ENCODE peak calls at places on chromosomes 4 and X, in seven cellular contexts. V is EL, M is head of caudate nucleus, P is Right ventricle myocardium superior, T is NCI-H748 treated with DMSO at 0.1 percent for 48 hours, G is IMR-90, J is Calu3. N is an unnamed sample.

GRCh38 chr4:55524844-55525571 is 21.7 kb downstream of the CLOCK start:
- DNase-seq in M (no peak), P (no peak), J (no peak), V (no peak), G (peak), T (no peak), N (peak)

GRCh38 chr4:139682309-139683210 is 16.9 kb downstream of the MGST2 start:
- DNase-seq in G (no peak), M (no peak), J (no peak), V (no peak), P (no peak), T (no peak), N (no peak)

GRCh38 chr4:98663226-98664006 is 5.0 kb upstream of the TSPAN5 start:
- DNase-seq in M (no peak), J (no peak), T (no peak), G (no peak), V (no peak), P (peak), N (no peak)

GRCh38 chr4:177384856-177385396 is 57.3 kb downstream of the AGA start:
- DNase-seq in V (no peak), G (no peak), J (no peak), T (no peak), P (no peak), M (no peak), N (no peak)

GRCh38 chr4:106967892-106968291 is 68.2 kb downstream of the DKK2 start:
- DNase-seq in V (no peak), G (no peak), T (no peak), M (no peak), P (no peak), J (no peak), N (no peak)

GRCh38 chr4:188109157-188109755 is at the start of gene TRIML2:
- DNase-seq in T (no peak), J (no peak), G (no peak), V (peak), M (no peak), P (no peak), N (peak)

GRCh38 chr4:1993169-1993516 is 15.6 kb downstream of the NELFA start:
- DNase-seq in G (no peak), V (no peak), M (no peak), P (no peak), T (no peak), J (no peak), N (no peak)

GRCh38 chr4:76011700-76012387 is 4.5 kb upstream of the CXCL9 start:
- DNase-seq in V (peak), J (no peak), P (no peak), M (no peak), T (no peak), G (peak), N (peak)

GRCh38 chrX:23694606-23695005 is 27.3 kb downstream of the PRDX4 start:
- DNase-seq in P (peak), M (peak), G (peak), V (peak), J (peak), T (peak), N (peak)

GRCh38 chr4:143286733-143287570 is 49.7 kb upstream of the GAB1 start:
- DNase-seq in G (peak), T (no peak), M (no peak), V (peak), P (no peak), J (no peak), N (peak)

GRCh38 chrX:3124041-3124440 is 82.8 kb downstream of the ARSF start:
- DNase-seq in G (peak), J (no peak), M (no peak), P (no peak), T (no peak), V (no peak), N (no peak)

GRCh38 chr4:26619784-26620183 is 35.9 kb downstream of the TBC1D19 start:
- DNase-seq in T (no peak), G (peak), M (no peak), J (no peak), V (peak), P (no peak), N (peak)

GRCh38 chr4:37603070-37603468 is 83.1 kb downstream of the RELL1 start:
- DNase-seq in J (peak), P (peak), G (peak), M (peak), T (peak), V (peak), N (peak)

GRCh38 chr4:1541449-1542225 is 135.4 kb upstream of the NKX1-1 start:
- DNase-seq in J (no peak), T (no peak), G (no peak), M (no peak), V (no peak), P (peak), N (no peak)

GRCh38 chr4:8043596-8043995 is 103.9 kb upstream of the AFAP1 start:
- DNase-seq in M (no peak), T (no peak), J (no peak), G (no peak), V (no peak), P (no peak), N (no peak)

GRCh38 chrX:49291615-49292337 is 11.7 kb upstream of the GAGE10 start:
- DNase-seq in T (peak), V (peak), J (peak), P (peak), M (peak), G (peak), N (peak)

GRCh38 chrX:24498181-24498580 is 33.1 kb downstream of the PDK3 start:
- DNase-seq in G (no peak), V (no peak), T (no peak), M (no peak), J (peak), P (no peak), N (no peak)

GRCh38 chrX:71996138-71996537 is 85.5 kb downstream of the NHSL2 start:
- DNase-seq in J (no peak), M (no peak), V (no peak), P (no peak), T (no peak), G (no peak), N (no peak)

GRCh38 chr4:16836324-16836723 is 62.1 kb downstream of the LDB2 start:
- DNase-seq in J (no peak), P (no peak), G (no peak), M (no peak), T (no peak), V (no peak), N (no peak)

GRCh38 chr4:2962099-2962455 is 1.1 kb downstream of the NOP14 start:
- DNase-seq in M (no peak), J (no peak), P (no peak), V (no peak), T (no peak), G (no peak), N (no peak)

GRCh38 chrX:40471965-40472648 is 108.7 kb upstream of the ATP6AP2 start:
- DNase-seq in T (peak), V (peak), G (peak), M (peak), J (peak), P (no peak), N (peak)

GRCh38 chrX:148741441-148741840 is 241.0 kb downstream of the AFF2 start:
- DNase-seq in V (no peak), J (no peak), T (no peak), M (no peak), P (no peak), G (no peak), N (no peak)